ENCODE peak calls at places on chromosome 7, in eight cellular contexts. J is thoracic aorta; D is GM23248; K is CD8-positive, alpha-beta memory T cell; S is endodermal cell; L is NT2/D1; U is iPS DF 6.9; X is HCT116. F is an unnamed sample. For H3K4me1, the result is how much of the 10 kb centered on the place peaks cover.

GRCh38 chr7:15607541-15608210 is 45.9 kb upstream of the AGMO start:
- DNase-seq in J (no peak), D (no peak), K (no peak), S (no peak), L (no peak), U (no peak), X (no peak), F (no peak)

GRCh38 chr7:116967254-116967922 is 14.1 kb downstream of the ST7 start:
- DNase-seq in J (no peak), D (no peak), K (no peak), S (no peak), L (no peak), U (no peak), X (no peak), F (no peak)

GRCh38 chr7:29408841-29409243 is 154.8 kb upstream of the PRR15 start:
- DNase-seq in J (peak), D (peak), K (peak), S (peak), L (peak), U (peak), X (peak), F (peak)

GRCh38 chr7:74405191-74405898 is 48.4 kb upstream of the GTF2IRD1 start:
- DNase-seq in J (no peak), D (peak), K (no peak), S (peak), L (peak), U (peak), X (no peak), F (no peak)

GRCh38 chr7:148397555-148397954 is 193.0 kb upstream of the C7orf33 start:
- DNase-seq in J (no peak), D (no peak), K (no peak), S (no peak), L (no peak), U (no peak), X (no peak), F (no peak)

GRCh38 chr7:44097064-44097932 is 6.8 kb upstream of the AEBP1 start:
- DNase-seq in J (no peak), D (no peak), K (no peak), S (no peak), L (no peak), U (no peak), X (no peak), F (no peak)

GRCh38 chr7:157010588-157011332 is at the start of gene MNX1:
- DNase-seq in J (no peak), D (no peak), K (peak), S (peak), L (peak), U (no peak), X (peak), F (peak)

GRCh38 chr7:1675036-1675671 is 5.1 kb downstream of the ELFN1 start:
- DNase-seq in J (no peak), D (no peak), K (no peak), S (peak), L (no peak), U (no peak), X (no peak), F (no peak)

GRCh38 chr7:139825666-139826290 is 3.3 kb upstream of the TBXAS1 start:
- DNase-seq in J (no peak), D (peak), K (no peak), S (no peak), L (no peak), U (no peak), X (no peak), F (no peak)

GRCh38 chr7:115356139-115356746 is 434.3 kb downstream of the MDFIC start:
- DNase-seq in J (no peak), D (peak), K (no peak), S (no peak), L (no peak), U (no peak), X (peak), F (no peak)

GRCh38 chr7:82044497-82045080 is 274.7 kb upstream of the HGF start:
- DNase-seq in J (no peak), D (peak), K (no peak), S (peak), L (peak), U (no peak), X (peak), F (no peak)

GRCh38 chr7:70940597-70940996 is 191.3 kb upstream of the GALNT17 start:
- DNase-seq in J (no peak), D (no peak), K (no peak), S (peak), L (no peak), U (no peak), X (no peak), F (no peak)

GRCh38 chr7:117155694-117156093 is 167.2 kb downstream of the WNT2 start:
- DNase-seq in J (no peak), D (no peak), K (no peak), S (no peak), L (no peak), U (no peak), X (no peak), F (no peak)

GRCh38 chr7:43105521-43106120 is 6.8 kb upstream of the HECW1 start:
- DNase-seq in J (no peak), D (peak), K (no peak), S (no peak), L (no peak), U (no peak), X (no peak), F (no peak)

DNA sequence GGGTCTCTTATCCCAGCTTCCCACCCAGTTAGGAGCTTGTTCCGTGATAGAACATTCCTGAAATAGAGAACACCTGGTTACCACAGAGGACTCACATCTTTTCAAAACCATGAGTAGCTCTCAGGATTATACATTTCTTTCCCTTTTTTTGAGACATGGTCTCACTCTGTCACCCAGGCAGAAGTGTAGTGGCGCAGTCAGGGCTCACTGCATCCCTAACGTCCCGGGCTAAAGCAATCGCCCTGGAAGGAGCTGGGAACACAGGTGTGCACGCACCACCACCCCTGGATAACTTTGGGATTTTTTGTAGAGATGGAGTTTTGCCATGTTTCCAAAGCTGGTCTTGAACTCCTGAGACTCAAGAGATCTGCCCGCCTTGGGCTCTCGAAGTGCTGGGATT is 144.0 kb downstream of the RNF216 start:
- DNase-seq in J (no peak), D (no peak), K (no peak), S (no peak), L (no peak), U (no peak), X (no peak), F (no peak)
- H3K4me1 ChIP-seq in J (half or more), D (under half), K (under half), S (under half), L (under half), U (under half), X (under half), F (under half)

DNA sequence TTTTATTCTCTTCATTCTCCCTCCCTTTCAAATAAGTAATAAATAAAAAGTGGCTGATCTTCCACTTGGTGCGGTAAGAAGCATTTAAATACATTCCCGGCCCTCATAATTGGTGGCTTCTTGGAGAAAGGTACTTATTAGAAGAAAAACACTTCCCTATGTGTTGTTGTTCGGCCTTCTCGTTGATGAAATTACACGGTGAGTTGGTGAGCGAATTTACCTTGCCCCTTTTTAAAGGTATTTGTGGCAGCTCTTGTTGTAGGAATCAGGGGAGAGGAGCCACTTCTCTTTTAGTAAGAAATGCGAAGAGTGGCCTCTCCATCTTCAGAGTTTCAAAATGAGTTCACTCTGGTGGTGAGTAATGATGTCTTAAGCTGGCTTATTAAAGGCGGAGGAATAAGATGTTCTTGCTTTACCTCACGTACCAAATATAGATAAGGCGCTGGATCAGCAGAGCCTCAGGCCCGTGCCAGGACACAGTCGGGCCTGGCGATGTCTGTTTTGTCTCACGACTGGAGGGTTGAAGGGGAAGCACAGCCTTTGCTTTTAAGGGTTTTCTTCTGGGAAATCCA is 135.9 kb downstream of the CUX1 start:
- DNase-seq in J (no peak), D (peak), K (no peak), S (no peak), L (no peak), U (no peak), X (peak), F (no peak)
- H3K4me1 ChIP-seq in J (half or more), D (under half), K (under half), S (under half), L (under half), U (under half), X (half or more), F (under half)

GRCh38 chr7:6251653-6252052 is 20.8 kb downstream of the CYTH3 start:
- DNase-seq in J (no peak), D (peak), K (no peak), S (no peak), L (no peak), U (no peak), X (no peak), F (no peak)
- H3K4me1 ChIP-seq in J (half or more), D (half or more), K (under half), S (under half), L (under half), U (under half), X (under half), F (under half)

DNA sequence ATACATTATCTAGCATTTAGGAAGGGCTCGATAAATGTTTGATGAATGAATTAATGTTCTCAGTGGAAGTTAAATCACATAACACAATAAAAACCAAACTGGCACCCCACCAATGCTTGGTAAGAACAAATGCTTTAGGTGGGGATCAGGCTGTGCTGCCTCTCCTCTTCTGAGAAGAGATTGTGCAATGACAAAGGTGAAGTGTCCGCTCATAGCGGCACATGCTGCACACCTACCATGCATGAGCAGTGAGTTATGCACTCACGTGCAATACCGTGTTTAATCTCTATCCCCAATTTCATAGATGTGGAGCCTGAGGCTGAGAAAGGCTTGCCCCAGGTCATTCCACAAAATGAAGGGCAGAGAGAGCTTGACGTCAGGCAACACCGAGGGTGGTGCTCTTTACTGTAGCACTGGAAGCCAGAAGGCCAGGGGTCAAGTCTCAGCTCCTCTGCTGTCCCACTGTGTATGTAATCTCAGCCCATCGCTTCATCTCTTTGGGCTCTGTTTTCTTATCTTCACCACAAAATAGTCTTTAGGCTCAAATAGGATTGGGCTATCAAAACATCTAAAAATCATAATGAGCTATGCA is 72.9 kb upstream of the EFCAB10 start:
- DNase-seq in J (no peak), D (no peak), K (no peak), S (no peak), L (no peak), U (no peak), X (no peak), F (no peak)
- H3K4me1 ChIP-seq in J (under half), D (under half), K (under half), S (under half), L (under half), U (under half), X (under half), F (under half)

GRCh38 chr7:35422715-35423114 is 168.8 kb upstream of the TBX20 start:
- DNase-seq in J (no peak), D (no peak), K (no peak), S (no peak), L (no peak), U (no peak), X (no peak), F (no peak)
- H3K4me1 ChIP-seq in J (under half), D (under half), K (under half), S (under half), L (under half), U (under half), X (under half), F (under half)

F was measured in pancreas.